ENCODE peak calls at places on chromosomes 6 and 20, in seven cellular contexts. One of them, this sample, is unnamed.

GRCh38 chr20:884983-885952 is 30.9 kb downstream of the ANGPT4 start:
- DNase-seq in suprapubic skin: no peak
- DNase-seq in pancreas: no peak
- DNase-seq in HepG2: no peak
- DNase-seq in tibial artery: peak
- DNase-seq in cardiac muscle cell: peak
- DNase-seq in left ventricle myocardium inferior: peak
- DNase-seq in this sample: no peak

GRCh38 chr6:132569170-132569569 is 952 bp upstream of the TAAR6 start:
- DNase-seq in suprapubic skin: no peak
- DNase-seq in pancreas: no peak
- DNase-seq in HepG2: no peak
- DNase-seq in tibial artery: no peak
- DNase-seq in cardiac muscle cell: no peak
- DNase-seq in left ventricle myocardium inferior: no peak
- DNase-seq in this sample: no peak

GRCh38 chr6:143901885-143902708 is 37.8 kb downstream of the ZC2HC1B start:
- DNase-seq in suprapubic skin: no peak
- DNase-seq in pancreas: no peak
- DNase-seq in HepG2: no peak
- DNase-seq in tibial artery: no peak
- DNase-seq in cardiac muscle cell: peak
- DNase-seq in left ventricle myocardium inferior: peak
- DNase-seq in this sample: no peak

GRCh38 chr6:35400901-35401311 is 51.2 kb upstream of the FANCE start:
- DNase-seq in suprapubic skin: no peak
- DNase-seq in pancreas: peak
- DNase-seq in HepG2: no peak
- DNase-seq in tibial artery: no peak
- DNase-seq in cardiac muscle cell: no peak
- DNase-seq in left ventricle myocardium inferior: no peak
- DNase-seq in this sample: no peak

GRCh38 chr6:100633096-100633766 is 168.5 kb upstream of the SIM1 start:
- DNase-seq in suprapubic skin: no peak
- DNase-seq in pancreas: no peak
- DNase-seq in HepG2: peak
- DNase-seq in tibial artery: no peak
- DNase-seq in cardiac muscle cell: peak
- DNase-seq in left ventricle myocardium inferior: no peak
- DNase-seq in this sample: no peak

GRCh38 chr6:33147807-33148666 is 44.2 kb downstream of the COL11A2 start:
- DNase-seq in suprapubic skin: no peak
- DNase-seq in pancreas: no peak
- DNase-seq in HepG2: peak
- DNase-seq in tibial artery: no peak
- DNase-seq in cardiac muscle cell: peak
- DNase-seq in left ventricle myocardium inferior: no peak
- DNase-seq in this sample: peak

GRCh38 chr6:25180630-25181375 is 98.4 kb upstream of the CARMIL1 start:
- DNase-seq in suprapubic skin: no peak
- DNase-seq in pancreas: no peak
- DNase-seq in HepG2: no peak
- DNase-seq in tibial artery: no peak
- DNase-seq in cardiac muscle cell: no peak
- DNase-seq in left ventricle myocardium inferior: no peak
- DNase-seq in this sample: no peak

GRCh38 chr6:54758340-54758739 is 88.2 kb upstream of the FAM83B start:
- DNase-seq in suprapubic skin: no peak
- DNase-seq in pancreas: no peak
- DNase-seq in HepG2: no peak
- DNase-seq in tibial artery: no peak
- DNase-seq in cardiac muscle cell: no peak
- DNase-seq in left ventricle myocardium inferior: no peak
- DNase-seq in this sample: no peak

GRCh38 chr6:150546457-150546856 is 53.2 kb upstream of the PLEKHG1 start:
- DNase-seq in suprapubic skin: no peak
- DNase-seq in pancreas: no peak
- DNase-seq in HepG2: no peak
- DNase-seq in tibial artery: no peak
- DNase-seq in cardiac muscle cell: no peak
- DNase-seq in left ventricle myocardium inferior: no peak
- DNase-seq in this sample: no peak

GRCh38 chr6:56699066-56699654 is 56.5 kb upstream of the DST start:
- DNase-seq in suprapubic skin: no peak
- DNase-seq in pancreas: no peak
- DNase-seq in HepG2: peak
- DNase-seq in tibial artery: no peak
- DNase-seq in cardiac muscle cell: peak
- DNase-seq in left ventricle myocardium inferior: no peak
- DNase-seq in this sample: no peak

GRCh38 chr6:93516441-93516840 is 97.1 kb upstream of the EPHA7 start:
- DNase-seq in suprapubic skin: no peak
- DNase-seq in pancreas: no peak
- DNase-seq in HepG2: no peak
- DNase-seq in tibial artery: no peak
- DNase-seq in cardiac muscle cell: no peak
- DNase-seq in left ventricle myocardium inferior: no peak
- DNase-seq in this sample: no peak

GRCh38 chr20:17845701-17846475 is 122.7 kb downstream of the SNX5 start:
- DNase-seq in suprapubic skin: no peak
- DNase-seq in pancreas: no peak
- DNase-seq in HepG2: peak
- DNase-seq in tibial artery: no peak
- DNase-seq in cardiac muscle cell: no peak
- DNase-seq in left ventricle myocardium inferior: no peak
- DNase-seq in this sample: no peak

GRCh38 chr6:14453712-14454466 is 336.3 kb downstream of the CD83 start:
- DNase-seq in suprapubic skin: no peak
- DNase-seq in pancreas: no peak
- DNase-seq in HepG2: no peak
- DNase-seq in tibial artery: no peak
- DNase-seq in cardiac muscle cell: no peak
- DNase-seq in left ventricle myocardium inferior: no peak
- DNase-seq in this sample: peak

GRCh38 chr6:41670703-41671360 is 32.6 kb downstream of the MDFI start:
- DNase-seq in suprapubic skin: no peak
- DNase-seq in pancreas: no peak
- DNase-seq in HepG2: no peak
- DNase-seq in tibial artery: no peak
- DNase-seq in cardiac muscle cell: no peak
- DNase-seq in left ventricle myocardium inferior: no peak
- DNase-seq in this sample: no peak

GRCh38 chr20:51871943-51872342 is 69.6 kb upstream of the SALL4 start:
- DNase-seq in suprapubic skin: no peak
- DNase-seq in pancreas: no peak
- DNase-seq in HepG2: no peak
- DNase-seq in tibial artery: no peak
- DNase-seq in cardiac muscle cell: no peak
- DNase-seq in left ventricle myocardium inferior: no peak
- DNase-seq in this sample: no peak

GRCh38 chr20:53376021-53376420 is 217.6 kb downstream of the ZNF217 start:
- DNase-seq in suprapubic skin: no peak
- DNase-seq in pancreas: no peak
- DNase-seq in HepG2: no peak
- DNase-seq in tibial artery: no peak
- DNase-seq in cardiac muscle cell: no peak
- DNase-seq in left ventricle myocardium inferior: no peak
- DNase-seq in this sample: no peak

GRCh38 chr6:50720623-50721022 is 7.3 kb downstream of the TFAP2D start:
- DNase-seq in suprapubic skin: no peak
- DNase-seq in pancreas: no peak
- DNase-seq in HepG2: no peak
- DNase-seq in tibial artery: no peak
- DNase-seq in cardiac muscle cell: peak
- DNase-seq in left ventricle myocardium inferior: no peak
- DNase-seq in this sample: no peak

GRCh38 chr6:53250761-53251672 is 97.7 kb downstream of the ELOVL5 start:
- DNase-seq in suprapubic skin: no peak
- DNase-seq in pancreas: no peak
- DNase-seq in HepG2: no peak
- DNase-seq in tibial artery: no peak
- DNase-seq in cardiac muscle cell: peak
- DNase-seq in left ventricle myocardium inferior: no peak
- DNase-seq in this sample: no peak

GRCh38 chr6:116446399-116446798 is 14.8 kb upstream of the CALHM6 start:
- DNase-seq in suprapubic skin: no peak
- DNase-seq in pancreas: no peak
- DNase-seq in HepG2: no peak
- DNase-seq in tibial artery: no peak
- DNase-seq in cardiac muscle cell: peak
- DNase-seq in left ventricle myocardium inferior: no peak
- DNase-seq in this sample: no peak

GRCh38 chr6:116444575-116444974 is 16.6 kb upstream of the CALHM6 start:
- DNase-seq in suprapubic skin: no peak
- DNase-seq in pancreas: no peak
- DNase-seq in HepG2: no peak
- DNase-seq in tibial artery: no peak
- DNase-seq in cardiac muscle cell: no peak
- DNase-seq in left ventricle myocardium inferior: no peak
- DNase-seq in this sample: no peak

GRCh38 chr6:116444092-116444491 is 17.1 kb upstream of the CALHM6 start:
- DNase-seq in suprapubic skin: no peak
- DNase-seq in pancreas: no peak
- DNase-seq in HepG2: peak
- DNase-seq in tibial artery: no peak
- DNase-seq in cardiac muscle cell: peak
- DNase-seq in left ventricle myocardium inferior: no peak
- DNase-seq in this sample: no peak

GRCh38 chr6:116444991-116445566 is 16.1 kb upstream of the CALHM6 start:
- DNase-seq in suprapubic skin: no peak
- DNase-seq in pancreas: no peak
- DNase-seq in HepG2: no peak
- DNase-seq in tibial artery: no peak
- DNase-seq in cardiac muscle cell: no peak
- DNase-seq in left ventricle myocardium inferior: no peak
- DNase-seq in this sample: no peak

GRCh38 chr6:116443105-116443504 is 18.1 kb upstream of the CALHM6 start:
- DNase-seq in suprapubic skin: no peak
- DNase-seq in pancreas: no peak
- DNase-seq in HepG2: no peak
- DNase-seq in tibial artery: no peak
- DNase-seq in cardiac muscle cell: no peak
- DNase-seq in left ventricle myocardium inferior: no peak
- DNase-seq in this sample: no peak
- H3K4me3 ChIP-seq in suprapubic skin: no peak
- H3K4me3 ChIP-seq in pancreas: no peak
- H3K4me3 ChIP-seq in HepG2: no peak
- H3K4me3 ChIP-seq in tibial artery: no peak
- H3K4me3 ChIP-seq in cardiac muscle cell: no peak
- H3K4me3 ChIP-seq in left ventricle myocardium inferior: no peak
- H3K4me3 ChIP-seq in this sample: no peak

DNA sequence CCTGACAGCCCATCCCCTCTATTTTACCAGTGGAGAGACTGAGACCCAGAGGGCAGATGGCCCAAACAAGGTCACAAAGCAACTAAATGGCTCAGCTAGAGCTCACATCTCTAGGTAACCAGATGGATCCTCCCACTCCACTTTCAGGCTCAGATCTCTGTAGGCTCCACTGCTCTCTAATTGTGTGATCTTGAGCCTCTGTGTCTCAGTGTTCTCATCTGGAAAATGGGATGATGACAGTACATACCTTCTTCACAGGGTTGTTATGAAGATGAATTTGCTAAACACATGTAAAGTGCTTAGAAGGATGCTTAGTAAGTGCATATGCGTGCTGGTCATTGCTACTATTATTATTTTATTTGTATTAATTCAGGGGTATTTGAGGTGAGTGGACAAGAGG is 40.5 kb downstream of the RAB44 start:
- DNase-seq in suprapubic skin: no peak
- DNase-seq in pancreas: no peak
- DNase-seq in HepG2: no peak
- DNase-seq in tibial artery: no peak
- DNase-seq in cardiac muscle cell: no peak
- DNase-seq in left ventricle myocardium inferior: no peak
- DNase-seq in this sample: no peak
- H3K27ac ChIP-seq in suprapubic skin: no peak
- H3K27ac ChIP-seq in pancreas: no peak
- H3K27ac ChIP-seq in HepG2: no peak
- H3K27ac ChIP-seq in tibial artery: no peak
- H3K27ac ChIP-seq in cardiac muscle cell: no peak
- H3K27ac ChIP-seq in left ventricle myocardium inferior: no peak
- H3K27ac ChIP-seq in this sample: no peak

DNA sequence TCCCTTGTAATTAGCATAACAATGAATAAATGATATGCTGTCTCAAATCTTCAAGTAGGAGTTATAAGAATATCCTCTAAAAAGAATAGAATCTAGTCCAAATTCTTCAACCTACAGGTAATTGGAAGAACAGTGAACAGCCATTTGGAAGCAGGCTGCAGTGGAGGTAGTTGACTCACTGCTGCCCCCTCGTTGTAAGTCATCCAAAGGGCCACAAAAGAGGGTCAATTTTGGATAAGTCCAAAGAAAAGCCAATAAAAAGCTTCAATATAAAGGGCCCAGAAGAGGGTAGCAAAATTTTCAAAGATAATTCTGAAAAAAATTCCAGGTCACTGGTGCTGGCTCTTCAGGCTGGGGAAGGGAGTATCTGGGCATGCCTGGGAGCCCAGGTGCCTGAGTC is 60.8 kb upstream of the SSTR4 start:
- DNase-seq in suprapubic skin: no peak
- DNase-seq in pancreas: no peak
- DNase-seq in HepG2: peak
- DNase-seq in tibial artery: no peak
- DNase-seq in cardiac muscle cell: peak
- DNase-seq in left ventricle myocardium inferior: no peak
- DNase-seq in this sample: no peak
- TF ChIP-seq CTCF in suprapubic skin: no peak
- TF ChIP-seq CTCF in pancreas: no peak
- TF ChIP-seq CTCF in HepG2: peak
- TF ChIP-seq CTCF in tibial artery: no peak
- TF ChIP-seq CTCF in cardiac muscle cell: peak
- TF ChIP-seq CTCF in left ventricle myocardium inferior: peak
- TF ChIP-seq CTCF in this sample: peak

GRCh38 chr6:12483712-12484111 is 193.6 kb downstream of the EDN1 start:
- DNase-seq in suprapubic skin: no peak
- DNase-seq in pancreas: no peak
- DNase-seq in HepG2: no peak
- DNase-seq in tibial artery: no peak
- DNase-seq in cardiac muscle cell: peak
- DNase-seq in left ventricle myocardium inferior: no peak
- DNase-seq in this sample: no peak
- H3K4me3 ChIP-seq in suprapubic skin: no peak
- H3K4me3 ChIP-seq in pancreas: no peak
- H3K4me3 ChIP-seq in HepG2: no peak
- H3K4me3 ChIP-seq in tibial artery: no peak
- H3K4me3 ChIP-seq in cardiac muscle cell: no peak
- H3K4me3 ChIP-seq in left ventricle myocardium inferior: peak
- H3K4me3 ChIP-seq in this sample: no peak

This sample was measured in WERI-Rb-1.